ENCODE peak calls at places on chromosomes 7 and 10, in five cellular contexts. Y is SJSA1; Z is OCI-LY7; M is effector memory CD4-positive, alpha-beta T cell; Q is astrocyte. P is an unnamed sample.

GRCh38 chr10:96440257-96441125 is 73.2 kb downstream of the TLL2 start:
- DNase-seq in Y (no peak), Z (no peak), M (no peak), Q (no peak), P (no peak)

GRCh38 chr7:142338633-142339501 is 81.0 kb upstream of the PRSS58 start:
- DNase-seq in Y (no peak), Z (no peak), M (no peak), Q (no peak), P (no peak)

GRCh38 chr7:157033483-157034473 is 23.3 kb upstream of the MNX1 start:
- DNase-seq in Y (no peak), Z (no peak), M (no peak), Q (no peak), P (no peak)

GRCh38 chr10:35928760-35929159 is 286.7 kb upstream of the FZD8 start:
- DNase-seq in Y (no peak), Z (no peak), M (no peak), Q (no peak), P (no peak)

GRCh38 chr10:34737772-34738169 is 77.3 kb downstream of the PARD3 start:
- DNase-seq in Y (no peak), Z (no peak), M (no peak), Q (no peak), P (no peak)

GRCh38 chr10:132560248-132560731 is 22.7 kb downstream of the INPP5A start:
- DNase-seq in Y (no peak), Z (peak; percentile 80), M (no peak), Q (no peak), P (no peak)

GRCh38 chr10:3478153-3478552 is 305.6 kb upstream of the PITRM1 start:
- DNase-seq in Y (peak; percentile 10), Z (no peak), M (no peak), Q (no peak), P (no peak)

GRCh38 chr10:86649471-86650150 is 4.7 kb upstream of the OPN4 start:
- DNase-seq in Y (no peak), Z (no peak), M (no peak), Q (no peak), P (no peak)

GRCh38 chr10:92562424-92562823 is 11.5 kb downstream of the IDE start:
- DNase-seq in Y (no peak), Z (no peak), M (no peak), Q (no peak), P (no peak)

GRCh38 chr7:129952653-129953560 is at the start of gene UBE2H:
- DNase-seq in Y (peak; percentile 90), Z (peak; percentile 91), M (peak; percentile 91), Q (peak; percentile 72), P (peak; percentile 94)

GRCh38 chr7:131829911-131830310 is 273.5 kb upstream of the PODXL start:
- DNase-seq in Y (no peak), Z (no peak), M (no peak), Q (no peak), P (no peak)

GRCh38 chr10:65950075-65950474 is 975.8 kb upstream of the LRRTM3 start:
- DNase-seq in Y (no peak), Z (no peak), M (no peak), Q (no peak), P (no peak)

GRCh38 chr7:5636914-5637313 is 144.5 kb downstream of the RNF216 start:
- DNase-seq in Y (peak; percentile 89), Z (no peak), M (no peak), Q (peak; percentile 90), P (peak; percentile 52)

GRCh38 chr10:91220954-91221696 is 662 bp downstream of the PCGF5 start:
- DNase-seq in Y (no peak), Z (peak; percentile 66), M (peak; percentile 8), Q (peak; percentile 10), P (no peak)

GRCh38 chr7:7761340-7761973 is 43.0 kb upstream of the RPA3 start:
- DNase-seq in Y (no peak), Z (peak; percentile 68), M (no peak), Q (peak; percentile 48), P (no peak)

GRCh38 chr7:77427996-77428603 is 12.0 kb upstream of the GSAP start:
- DNase-seq in Y (peak; percentile 83), Z (no peak), M (no peak), Q (peak; percentile 76), P (peak; percentile 18)

GRCh38 chr10:45566415-45566814 is 106.2 kb downstream of the ZFAND4 start:
- DNase-seq in Y (no peak), Z (no peak), M (no peak), Q (no peak), P (no peak)

GRCh38 chr7:111756687-111757178 is 194.4 kb upstream of the IMMP2L start:
- DNase-seq in Y (no peak), Z (no peak), M (no peak), Q (peak; percentile 70), P (peak; percentile 38)

GRCh38 chr10:73156054-73156453 is 11.8 kb downstream of the ECD start:
- DNase-seq in Y (no peak), Z (no peak), M (no peak), Q (no peak), P (no peak)

GRCh38 chr7:70621954-70622596 is 509.9 kb upstream of the GALNT17 start:
- DNase-seq in Y (no peak), Z (no peak), M (no peak), Q (no peak), P (no peak)

GRCh38 chr10:17409170-17409733 is 45.1 kb downstream of the ST8SIA6 start:
- DNase-seq in Y (no peak), Z (no peak), M (no peak), Q (no peak), P (no peak)

GRCh38 chr10:58140706-58141347 is 126.9 kb downstream of the IPMK start:
- DNase-seq in Y (no peak), Z (no peak), M (no peak), Q (no peak), P (no peak)

GRCh38 chr10:97914837-97915211 is 65.2 kb downstream of the GOLGA7B start:
- DNase-seq in Y (peak; percentile 73), Z (peak; percentile 80), M (peak; percentile 52), Q (peak; percentile 12), P (peak; percentile 80)

GRCh38 chr7:133310232-133310852 is 57.5 kb downstream of the EXOC4 start:
- DNase-seq in Y (no peak), Z (no peak), M (no peak), Q (no peak), P (peak; percentile 46)

GRCh38 chr10:30215631-30216030 is 133.4 kb downstream of the MTPAP start:
- DNase-seq in Y (no peak), Z (no peak), M (no peak), Q (no peak), P (peak; percentile 20)

GRCh38 chr7:82335927-82336326 is 107.7 kb downstream of the CACNA2D1 start:
- DNase-seq in Y (no peak), Z (no peak), M (no peak), Q (peak; percentile 14), P (no peak)

GRCh38 chr10:63116452-63117072 is 16.6 kb upstream of the NRBF2 start:
- DNase-seq in Y (no peak), Z (no peak), M (no peak), Q (no peak), P (no peak)

GRCh38 chr10:118501171-118501570 is 94.3 kb downstream of the PRLHR start:
- DNase-seq in Y (no peak), Z (no peak), M (no peak), Q (peak; percentile 56), P (no peak)

GRCh38 chr7:45623157-45623556 is 49.0 kb downstream of the ADCY1 start:
- DNase-seq in Y (no peak), Z (no peak), M (no peak), Q (no peak), P (no peak)

GRCh38 chr7:45622058-45622457 is 47.9 kb downstream of the ADCY1 start:
- DNase-seq in Y (no peak), Z (no peak), M (no peak), Q (no peak), P (no peak)

DNA sequence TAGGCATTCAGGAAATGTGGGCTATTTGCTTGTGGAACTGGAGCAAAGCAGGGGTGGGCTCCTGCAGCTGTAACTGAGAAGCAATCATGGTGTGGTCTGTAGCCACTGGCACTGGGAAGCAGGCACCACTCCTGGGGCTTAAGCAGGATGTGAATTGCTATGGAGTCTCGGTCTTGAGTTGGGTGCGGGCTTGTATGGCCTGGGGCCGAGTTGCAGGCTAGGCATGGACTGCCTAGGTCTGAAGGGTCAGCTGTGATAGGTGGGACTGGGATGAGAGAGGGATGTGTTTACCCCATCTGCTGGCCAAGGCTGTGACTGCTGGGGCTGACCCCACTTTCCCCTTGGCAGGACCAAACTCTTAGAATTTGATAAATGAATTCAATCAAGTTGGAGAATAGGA is 43.0 kb downstream of the ADCY1 start:
- DNase-seq in Y (no peak), Z (no peak), M (no peak), Q (no peak), P (no peak)
- H3K4me1 ChIP-seq in Y (no peaks in the 10 kb centered on the region), Z (no peaks in the 10 kb centered on the region), M (no peaks in the 10 kb centered on the region), Q (no peaks in the 10 kb centered on the region), P (no peaks in the 10 kb centered on the region)

GRCh38 chr7:122949186-122949585 is 46.3 kb downstream of the TAS2R16 start:
- DNase-seq in Y (no peak), Z (no peak), M (no peak), Q (peak; percentile 8), P (no peak)

GRCh38 chr7:122942765-122943164 is 52.7 kb downstream of the TAS2R16 start:
- DNase-seq in Y (no peak), Z (no peak), M (no peak), Q (no peak), P (no peak)

GRCh38 chr7:122942059-122942458 is 53.4 kb downstream of the TAS2R16 start:
- DNase-seq in Y (no peak), Z (no peak), M (no peak), Q (no peak), P (no peak)

DNA sequence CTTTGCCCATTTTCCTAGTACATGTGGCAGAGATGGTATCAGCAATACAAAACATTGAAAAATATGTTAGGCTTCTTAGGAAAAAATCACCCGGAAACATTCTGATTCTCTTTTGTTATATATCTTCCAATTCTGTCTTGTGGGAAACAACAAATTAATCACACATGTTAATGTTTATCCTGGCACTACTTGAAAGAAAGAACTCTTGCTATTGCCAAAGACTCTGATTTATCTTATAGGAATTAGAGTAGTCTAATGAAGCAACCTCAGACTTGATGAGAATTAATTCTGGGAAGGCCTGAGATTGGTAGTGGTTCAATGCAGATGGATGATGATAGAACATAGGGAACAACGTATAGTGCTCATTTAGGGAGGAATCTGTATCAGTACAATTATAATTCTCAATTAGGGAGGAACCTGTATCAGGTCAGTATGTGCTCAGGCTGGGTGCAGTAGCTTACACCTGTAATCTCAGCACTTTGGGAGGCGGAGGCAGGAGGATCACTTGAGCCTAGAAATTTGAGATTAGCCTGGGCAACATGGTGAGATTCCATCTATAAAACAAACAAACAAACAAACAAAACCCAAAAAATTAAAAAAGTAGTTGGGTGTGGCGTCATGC is 50.7 kb downstream of the TAS2R16 start:
- DNase-seq in Y (no peak), Z (no peak), M (no peak), Q (peak; percentile 59), P (no peak)
- H3K4me3 ChIP-seq in Y (no peak overlapping the region), Z (no peak overlapping the region), M (no peak overlapping the region), Q (no peak overlapping the region), P (no peak overlapping the region)

DNA sequence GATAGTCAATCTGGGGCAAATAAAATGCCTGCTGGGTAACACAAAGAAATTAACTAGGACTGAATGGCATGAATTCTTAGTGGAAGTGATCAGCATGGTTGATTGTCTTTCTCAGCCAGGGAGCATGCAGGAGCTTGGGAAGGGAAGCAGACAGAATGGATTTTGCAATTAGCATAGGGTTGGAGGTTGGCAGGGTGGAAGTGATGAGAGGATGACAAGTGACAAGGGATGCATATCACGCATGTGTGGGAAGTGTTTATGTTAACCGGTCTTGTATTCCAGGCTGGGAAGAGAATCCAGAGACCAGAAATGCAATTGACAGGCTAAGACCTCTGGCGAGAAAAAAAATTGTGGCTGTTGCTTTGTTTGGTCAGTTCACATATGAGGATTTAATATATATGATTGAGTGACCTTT is 8.2 kb downstream of the MDFIC start:
- DNase-seq in Y (no peak), Z (no peak), M (no peak), Q (no peak), P (no peak)
- H3K27ac ChIP-seq in Y (no peak overlapping the region), Z (no peak overlapping the region), M (peak overlapping the region; percentile 74), Q (no peak overlapping the region), P (peak overlapping the region; percentile 33)

GRCh38 chr10:79224263-79224949 is 122.9 kb upstream of the PPIF start:
- DNase-seq in Y (no peak), Z (no peak), M (no peak), Q (no peak), P (no peak)
- H3K4me1 ChIP-seq in Y (no peaks in the 10 kb centered on the region), Z (peaks cover 13% of the 10 kb centered on the region), M (no peaks in the 10 kb centered on the region), Q (peaks cover 40% of the 10 kb centered on the region), P (peaks cover 65% of the 10 kb centered on the region)